ENCODE peak calls at places on chromosome 4, in six cellular contexts. One of them, this sample, is unnamed. For H3K27me3, the result is how much of the 10 kb centered on the place peaks cover.

GRCh38 chr4:140149851-140150635 is 3.9 kb downstream of the MAML3 start:
- DNase-seq in osteoblast: peak
- DNase-seq in brain microvascular endothelial cell: peak
- DNase-seq in fibroblast of lung: peak
- DNase-seq in psoas muscle: peak
- DNase-seq in naive thymus-derived CD4-positive, alpha-beta T cell: peak
- DNase-seq in this sample: peak

GRCh38 chr4:37160653-37161052 is 83.9 kb upstream of the NWD2 start:
- DNase-seq in osteoblast: no peak
- DNase-seq in brain microvascular endothelial cell: no peak
- DNase-seq in fibroblast of lung: no peak
- DNase-seq in psoas muscle: no peak
- DNase-seq in naive thymus-derived CD4-positive, alpha-beta T cell: no peak
- DNase-seq in this sample: no peak

GRCh38 chr4:165207431-165208321 is at the start of gene KLHL2:
- DNase-seq in osteoblast: peak
- DNase-seq in brain microvascular endothelial cell: peak
- DNase-seq in fibroblast of lung: peak
- DNase-seq in psoas muscle: peak
- DNase-seq in naive thymus-derived CD4-positive, alpha-beta T cell: peak
- DNase-seq in this sample: peak

GRCh38 chr4:26410385-26411293 is 79.6 kb downstream of the CCKAR start:
- DNase-seq in osteoblast: no peak
- DNase-seq in brain microvascular endothelial cell: peak
- DNase-seq in fibroblast of lung: peak
- DNase-seq in psoas muscle: no peak
- DNase-seq in naive thymus-derived CD4-positive, alpha-beta T cell: peak
- DNase-seq in this sample: no peak

GRCh38 chr4:55372259-55372658 is 23.5 kb upstream of the TMEM165 start:
- DNase-seq in osteoblast: no peak
- DNase-seq in brain microvascular endothelial cell: peak
- DNase-seq in fibroblast of lung: no peak
- DNase-seq in psoas muscle: no peak
- DNase-seq in naive thymus-derived CD4-positive, alpha-beta T cell: no peak
- DNase-seq in this sample: no peak

GRCh38 chr4:185734214-185734613 is 77.8 kb downstream of the SORBS2 start:
- DNase-seq in osteoblast: peak
- DNase-seq in brain microvascular endothelial cell: no peak
- DNase-seq in fibroblast of lung: no peak
- DNase-seq in psoas muscle: no peak
- DNase-seq in naive thymus-derived CD4-positive, alpha-beta T cell: no peak
- DNase-seq in this sample: no peak

GRCh38 chr4:986428-986948 is 356 bp upstream of the IDUA start:
- DNase-seq in osteoblast: no peak
- DNase-seq in brain microvascular endothelial cell: no peak
- DNase-seq in fibroblast of lung: no peak
- DNase-seq in psoas muscle: no peak
- DNase-seq in naive thymus-derived CD4-positive, alpha-beta T cell: no peak
- DNase-seq in this sample: no peak

GRCh38 chr4:16685536-16685935 is 212.9 kb downstream of the LDB2 start:
- DNase-seq in osteoblast: no peak
- DNase-seq in brain microvascular endothelial cell: peak
- DNase-seq in fibroblast of lung: peak
- DNase-seq in psoas muscle: no peak
- DNase-seq in naive thymus-derived CD4-positive, alpha-beta T cell: no peak
- DNase-seq in this sample: peak

GRCh38 chr4:141158219-141158618 is 24.9 kb upstream of the RNF150 start:
- DNase-seq in osteoblast: peak
- DNase-seq in brain microvascular endothelial cell: no peak
- DNase-seq in fibroblast of lung: peak
- DNase-seq in psoas muscle: no peak
- DNase-seq in naive thymus-derived CD4-positive, alpha-beta T cell: no peak
- DNase-seq in this sample: no peak

GRCh38 chr4:37540486-37540885 is 145.7 kb downstream of the RELL1 start:
- DNase-seq in osteoblast: peak
- DNase-seq in brain microvascular endothelial cell: no peak
- DNase-seq in fibroblast of lung: peak
- DNase-seq in psoas muscle: no peak
- DNase-seq in naive thymus-derived CD4-positive, alpha-beta T cell: no peak
- DNase-seq in this sample: no peak

GRCh38 chr4:110610940-110611785 is 11.7 kb downstream of the PITX2 start:
- DNase-seq in osteoblast: peak
- DNase-seq in brain microvascular endothelial cell: no peak
- DNase-seq in fibroblast of lung: no peak
- DNase-seq in psoas muscle: no peak
- DNase-seq in naive thymus-derived CD4-positive, alpha-beta T cell: no peak
- DNase-seq in this sample: no peak

GRCh38 chr4:150411527-150411926 is 170.4 kb upstream of the MAB21L2 start:
- DNase-seq in osteoblast: no peak
- DNase-seq in brain microvascular endothelial cell: peak
- DNase-seq in fibroblast of lung: peak
- DNase-seq in psoas muscle: no peak
- DNase-seq in naive thymus-derived CD4-positive, alpha-beta T cell: no peak
- DNase-seq in this sample: no peak

GRCh38 chr4:139767168-139767567 is 101.5 kb downstream of the MGST2 start:
- DNase-seq in osteoblast: no peak
- DNase-seq in brain microvascular endothelial cell: no peak
- DNase-seq in fibroblast of lung: peak
- DNase-seq in psoas muscle: no peak
- DNase-seq in naive thymus-derived CD4-positive, alpha-beta T cell: no peak
- DNase-seq in this sample: no peak

GRCh38 chr4:123786955-123787354 is 390.4 kb downstream of the SPRY1 start:
- DNase-seq in osteoblast: no peak
- DNase-seq in brain microvascular endothelial cell: peak
- DNase-seq in fibroblast of lung: peak
- DNase-seq in psoas muscle: peak
- DNase-seq in naive thymus-derived CD4-positive, alpha-beta T cell: no peak
- DNase-seq in this sample: peak

GRCh38 chr4:90456891-90457290 is 329.7 kb downstream of the CCSER1 start:
- DNase-seq in osteoblast: no peak
- DNase-seq in brain microvascular endothelial cell: no peak
- DNase-seq in fibroblast of lung: no peak
- DNase-seq in psoas muscle: no peak
- DNase-seq in naive thymus-derived CD4-positive, alpha-beta T cell: no peak
- DNase-seq in this sample: no peak

GRCh38 chr4:17097369-17097768 is 198.9 kb upstream of the LDB2 start:
- DNase-seq in osteoblast: no peak
- DNase-seq in brain microvascular endothelial cell: no peak
- DNase-seq in fibroblast of lung: no peak
- DNase-seq in psoas muscle: no peak
- DNase-seq in naive thymus-derived CD4-positive, alpha-beta T cell: no peak
- DNase-seq in this sample: no peak

GRCh38 chr4:140653718-140654515 is 85.2 kb upstream of the UCP1 start:
- DNase-seq in osteoblast: no peak
- DNase-seq in brain microvascular endothelial cell: peak
- DNase-seq in fibroblast of lung: peak
- DNase-seq in psoas muscle: no peak
- DNase-seq in naive thymus-derived CD4-positive, alpha-beta T cell: no peak
- DNase-seq in this sample: no peak

GRCh38 chr4:121072080-121072835 is at the start of gene NDNF:
- DNase-seq in osteoblast: peak
- DNase-seq in brain microvascular endothelial cell: no peak
- DNase-seq in fibroblast of lung: peak
- DNase-seq in psoas muscle: peak
- DNase-seq in naive thymus-derived CD4-positive, alpha-beta T cell: peak
- DNase-seq in this sample: peak

GRCh38 chr4:182240161-182241130 is 2.8 kb upstream of the TENM3 start:
- DNase-seq in osteoblast: no peak
- DNase-seq in brain microvascular endothelial cell: peak
- DNase-seq in fibroblast of lung: peak
- DNase-seq in psoas muscle: no peak
- DNase-seq in naive thymus-derived CD4-positive, alpha-beta T cell: no peak
- DNase-seq in this sample: no peak

GRCh38 chr4:184636897-184637296 is 12.3 kb downstream of the CASP3 start:
- DNase-seq in osteoblast: no peak
- DNase-seq in brain microvascular endothelial cell: no peak
- DNase-seq in fibroblast of lung: no peak
- DNase-seq in psoas muscle: no peak
- DNase-seq in naive thymus-derived CD4-positive, alpha-beta T cell: no peak
- DNase-seq in this sample: no peak

GRCh38 chr4:13535708-13536361 is 8.5 kb downstream of the NKX3-2 start:
- DNase-seq in osteoblast: peak
- DNase-seq in brain microvascular endothelial cell: no peak
- DNase-seq in fibroblast of lung: no peak
- DNase-seq in psoas muscle: no peak
- DNase-seq in naive thymus-derived CD4-positive, alpha-beta T cell: no peak
- DNase-seq in this sample: no peak
- H3K4me3 ChIP-seq in osteoblast: no peak
- H3K4me3 ChIP-seq in brain microvascular endothelial cell: no peak
- H3K4me3 ChIP-seq in fibroblast of lung: no peak
- H3K4me3 ChIP-seq in psoas muscle: no peak
- H3K4me3 ChIP-seq in naive thymus-derived CD4-positive, alpha-beta T cell: no peak
- H3K4me3 ChIP-seq in this sample: no peak

GRCh38 chr4:64824591-64824990 is 415.3 kb upstream of the TECRL start:
- DNase-seq in osteoblast: no peak
- DNase-seq in brain microvascular endothelial cell: no peak
- DNase-seq in fibroblast of lung: peak
- DNase-seq in psoas muscle: no peak
- DNase-seq in naive thymus-derived CD4-positive, alpha-beta T cell: no peak
- DNase-seq in this sample: no peak

DNA sequence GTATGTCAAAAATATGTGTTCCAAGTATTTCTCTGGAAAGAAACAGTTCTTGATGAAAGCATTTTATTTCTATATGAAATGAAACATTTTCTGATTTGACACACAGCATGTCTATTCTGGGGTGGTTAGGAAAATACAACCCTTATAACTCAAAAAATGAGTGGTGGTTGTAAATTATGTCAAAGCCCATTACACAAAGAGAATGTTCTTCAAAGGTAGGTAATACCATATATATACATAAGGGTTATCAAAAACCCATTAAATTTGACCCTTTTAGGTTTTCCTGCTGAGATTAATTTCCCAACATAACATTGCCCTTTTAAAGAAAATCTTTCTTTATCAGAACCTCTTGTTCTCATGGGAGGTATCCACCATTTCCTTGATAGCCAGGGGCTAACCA is 420.5 kb upstream of the TECRL start:
- DNase-seq in osteoblast: no peak
- DNase-seq in brain microvascular endothelial cell: no peak
- DNase-seq in fibroblast of lung: no peak
- DNase-seq in psoas muscle: no peak
- DNase-seq in naive thymus-derived CD4-positive, alpha-beta T cell: no peak
- DNase-seq in this sample: no peak
- H3K27me3 ChIP-seq in osteoblast: under half
- H3K27me3 ChIP-seq in brain microvascular endothelial cell: under half
- H3K27me3 ChIP-seq in fibroblast of lung: under half
- H3K27me3 ChIP-seq in psoas muscle: under half
- H3K27me3 ChIP-seq in naive thymus-derived CD4-positive, alpha-beta T cell: under half
- H3K27me3 ChIP-seq in this sample: under half

GRCh38 chr4:167544391-167544790 is 310.1 kb upstream of the SPOCK3 start:
- DNase-seq in osteoblast: no peak
- DNase-seq in brain microvascular endothelial cell: no peak
- DNase-seq in fibroblast of lung: peak
- DNase-seq in psoas muscle: no peak
- DNase-seq in naive thymus-derived CD4-positive, alpha-beta T cell: no peak
- DNase-seq in this sample: no peak
- H3K4me3 ChIP-seq in osteoblast: no peak
- H3K4me3 ChIP-seq in brain microvascular endothelial cell: no peak
- H3K4me3 ChIP-seq in fibroblast of lung: no peak
- H3K4me3 ChIP-seq in psoas muscle: no peak
- H3K4me3 ChIP-seq in naive thymus-derived CD4-positive, alpha-beta T cell: no peak
- H3K4me3 ChIP-seq in this sample: no peak

DNA sequence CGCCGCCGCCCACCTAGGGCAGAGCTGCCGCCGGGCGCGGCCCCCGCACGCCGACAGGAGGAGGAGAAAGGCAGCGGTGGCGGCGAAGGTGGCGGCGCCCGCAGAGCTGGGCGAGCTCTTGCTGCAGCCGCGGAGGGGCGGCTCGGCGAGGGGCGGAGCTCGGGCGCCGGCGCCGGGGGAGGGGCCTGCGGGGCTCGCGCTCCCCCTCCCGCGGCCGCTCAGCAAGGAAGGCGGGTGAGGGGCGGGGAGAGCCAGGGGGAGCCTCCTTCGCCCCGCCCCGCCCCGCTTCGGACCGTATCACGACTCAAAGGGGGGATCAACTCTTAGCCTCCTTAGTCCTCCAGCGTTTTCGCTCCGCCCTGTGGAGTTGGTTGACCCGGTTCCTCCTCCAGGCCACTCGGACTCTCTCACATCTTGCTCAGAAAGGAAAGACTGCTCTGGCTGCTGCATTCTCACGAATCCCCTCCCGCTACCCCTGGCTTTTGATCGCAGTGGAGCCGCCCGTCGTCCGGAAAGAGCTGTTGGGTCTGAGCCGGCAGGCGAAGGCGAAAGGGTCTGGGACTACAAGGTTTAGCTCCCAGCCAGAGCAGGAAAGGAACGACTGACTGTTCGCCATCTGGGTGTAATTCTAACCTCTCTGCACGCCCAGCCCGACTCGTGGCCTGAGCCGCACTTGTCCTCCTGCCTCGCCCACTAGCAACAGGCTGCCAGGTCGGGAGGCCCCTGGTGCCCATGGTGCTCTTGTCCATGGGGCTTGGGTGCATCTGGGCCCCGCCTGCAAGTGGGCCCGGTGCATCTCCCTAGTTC is at the start of gene ATP8A1:
- DNase-seq in osteoblast: peak
- DNase-seq in brain microvascular endothelial cell: peak
- DNase-seq in fibroblast of lung: peak
- DNase-seq in psoas muscle: peak
- DNase-seq in naive thymus-derived CD4-positive, alpha-beta T cell: peak
- DNase-seq in this sample: peak
- H3K27me3 ChIP-seq in osteoblast: under half
- H3K27me3 ChIP-seq in brain microvascular endothelial cell: under half
- H3K27me3 ChIP-seq in fibroblast of lung: under half
- H3K27me3 ChIP-seq in psoas muscle: under half
- H3K27me3 ChIP-seq in naive thymus-derived CD4-positive, alpha-beta T cell: under half
- H3K27me3 ChIP-seq in this sample: under half

This sample was measured in MG63.